ENCODE peak calls at places on chromosomes 7 and 10, in five cellular contexts. One of them, this sample, is unnamed.

GRCh38 chr10:110859947-110860376 is 11.8 kb upstream of the PDCD4 start:
- DNase-seq in stimulated activated CD4-positive, alpha-beta T cell treated with anti-CD3 and anti-CD28 coated beads, Interleukin-15, amount 100 ng/mL, for 1 hour: no peak
- DNase-seq in iPS-NIHi11: no peak
- DNase-seq in astrocyte of the cerebellum: peak; percentile 69
- DNase-seq in T-helper 2 cell: no peak
- DNase-seq in this sample: no peak

GRCh38 chr10:87867453-87867852 is 4.0 kb downstream of the PTEN start:
- DNase-seq in iPS-NIHi11: no peak
- DNase-seq in astrocyte of the cerebellum: no peak
- DNase-seq in T-helper 2 cell: no peak
- DNase-seq in stimulated activated CD4-positive, alpha-beta T cell treated with anti-CD3 and anti-CD28 coated beads, Interleukin-15, amount 100 ng/mL, for 1 hour: no peak
- DNase-seq in this sample: no peak

GRCh38 chr10:26448706-26449435 is 10.7 kb downstream of the APBB1IP start:
- DNase-seq in T-helper 2 cell: peak; percentile 87
- DNase-seq in iPS-NIHi11: no peak
- DNase-seq in astrocyte of the cerebellum: no peak
- DNase-seq in stimulated activated CD4-positive, alpha-beta T cell treated with anti-CD3 and anti-CD28 coated beads, Interleukin-15, amount 100 ng/mL, for 1 hour: peak; percentile 40
- DNase-seq in this sample: no peak

GRCh38 chr7:39595102-39595620 is 28.2 kb upstream of the RALA start:
- DNase-seq in T-helper 2 cell: no peak
- DNase-seq in iPS-NIHi11: no peak
- DNase-seq in stimulated activated CD4-positive, alpha-beta T cell treated with anti-CD3 and anti-CD28 coated beads, Interleukin-15, amount 100 ng/mL, for 1 hour: no peak
- DNase-seq in astrocyte of the cerebellum: peak; percentile 22
- DNase-seq in this sample: no peak

GRCh38 chr10:132685121-132685891 is 100.6 kb downstream of the NKX6-2 start:
- DNase-seq in stimulated activated CD4-positive, alpha-beta T cell treated with anti-CD3 and anti-CD28 coated beads, Interleukin-15, amount 100 ng/mL, for 1 hour: no peak
- DNase-seq in T-helper 2 cell: no peak
- DNase-seq in iPS-NIHi11: no peak
- DNase-seq in astrocyte of the cerebellum: no peak
- DNase-seq in this sample: peak; percentile 79

GRCh38 chr7:77199008-77199966 is at the start of gene FGL2:
- DNase-seq in iPS-NIHi11: peak; percentile 47
- DNase-seq in astrocyte of the cerebellum: peak; percentile 34
- DNase-seq in stimulated activated CD4-positive, alpha-beta T cell treated with anti-CD3 and anti-CD28 coated beads, Interleukin-15, amount 100 ng/mL, for 1 hour: no peak
- DNase-seq in T-helper 2 cell: peak; percentile 9
- DNase-seq in this sample: peak; percentile 71

GRCh38 chr10:74643586-74643956 is 182.8 kb upstream of the KAT6B start:
- DNase-seq in iPS-NIHi11: no peak
- DNase-seq in stimulated activated CD4-positive, alpha-beta T cell treated with anti-CD3 and anti-CD28 coated beads, Interleukin-15, amount 100 ng/mL, for 1 hour: no peak
- DNase-seq in T-helper 2 cell: no peak
- DNase-seq in astrocyte of the cerebellum: no peak
- DNase-seq in this sample: no peak

GRCh38 chr7:92875719-92876118 is 39.3 kb upstream of the CDK6 start:
- DNase-seq in T-helper 2 cell: no peak
- DNase-seq in astrocyte of the cerebellum: no peak
- DNase-seq in iPS-NIHi11: no peak
- DNase-seq in stimulated activated CD4-positive, alpha-beta T cell treated with anti-CD3 and anti-CD28 coated beads, Interleukin-15, amount 100 ng/mL, for 1 hour: no peak
- DNase-seq in this sample: no peak

GRCh38 chr10:108785011-108785410 is 1138.3 kb downstream of the XPNPEP1 start:
- DNase-seq in stimulated activated CD4-positive, alpha-beta T cell treated with anti-CD3 and anti-CD28 coated beads, Interleukin-15, amount 100 ng/mL, for 1 hour: no peak
- DNase-seq in T-helper 2 cell: no peak
- DNase-seq in iPS-NIHi11: no peak
- DNase-seq in astrocyte of the cerebellum: no peak
- DNase-seq in this sample: no peak

GRCh38 chr10:131024259-131025131 is 287.0 kb downstream of the TCERG1L start:
- DNase-seq in T-helper 2 cell: no peak
- DNase-seq in stimulated activated CD4-positive, alpha-beta T cell treated with anti-CD3 and anti-CD28 coated beads, Interleukin-15, amount 100 ng/mL, for 1 hour: no peak
- DNase-seq in astrocyte of the cerebellum: no peak
- DNase-seq in iPS-NIHi11: no peak
- DNase-seq in this sample: peak; percentile 39

GRCh38 chr10:122310311-122311050 is 39.4 kb downstream of the BTBD16 start:
- DNase-seq in stimulated activated CD4-positive, alpha-beta T cell treated with anti-CD3 and anti-CD28 coated beads, Interleukin-15, amount 100 ng/mL, for 1 hour: no peak
- DNase-seq in iPS-NIHi11: no peak
- DNase-seq in astrocyte of the cerebellum: no peak
- DNase-seq in T-helper 2 cell: no peak
- DNase-seq in this sample: no peak

GRCh38 chr10:6565588-6565987 is 14.5 kb downstream of the PRKCQ start:
- DNase-seq in astrocyte of the cerebellum: no peak
- DNase-seq in stimulated activated CD4-positive, alpha-beta T cell treated with anti-CD3 and anti-CD28 coated beads, Interleukin-15, amount 100 ng/mL, for 1 hour: no peak
- DNase-seq in T-helper 2 cell: no peak
- DNase-seq in iPS-NIHi11: no peak
- DNase-seq in this sample: no peak

GRCh38 chr7:134907000-134907399 is 79.3 kb upstream of the AGBL3 start:
- DNase-seq in astrocyte of the cerebellum: no peak
- DNase-seq in T-helper 2 cell: no peak
- DNase-seq in iPS-NIHi11: no peak
- DNase-seq in stimulated activated CD4-positive, alpha-beta T cell treated with anti-CD3 and anti-CD28 coated beads, Interleukin-15, amount 100 ng/mL, for 1 hour: no peak
- DNase-seq in this sample: no peak

GRCh38 chr10:63611078-63611477 is 89.9 kb downstream of the REEP3 start:
- DNase-seq in iPS-NIHi11: no peak
- DNase-seq in stimulated activated CD4-positive, alpha-beta T cell treated with anti-CD3 and anti-CD28 coated beads, Interleukin-15, amount 100 ng/mL, for 1 hour: no peak
- DNase-seq in T-helper 2 cell: no peak
- DNase-seq in astrocyte of the cerebellum: no peak
- DNase-seq in this sample: no peak

GRCh38 chr7:28298870-28299484 is 113.3 kb upstream of the CREB5 start:
- DNase-seq in stimulated activated CD4-positive, alpha-beta T cell treated with anti-CD3 and anti-CD28 coated beads, Interleukin-15, amount 100 ng/mL, for 1 hour: no peak
- DNase-seq in astrocyte of the cerebellum: peak; percentile 31
- DNase-seq in T-helper 2 cell: no peak
- DNase-seq in iPS-NIHi11: peak; percentile 66
- DNase-seq in this sample: no peak

GRCh38 chr10:6065845-6066244 is 3.7 kb upstream of the IL2RA start:
- DNase-seq in iPS-NIHi11: no peak
- DNase-seq in T-helper 2 cell: no peak
- DNase-seq in astrocyte of the cerebellum: no peak
- DNase-seq in stimulated activated CD4-positive, alpha-beta T cell treated with anti-CD3 and anti-CD28 coated beads, Interleukin-15, amount 100 ng/mL, for 1 hour: no peak
- DNase-seq in this sample: no peak

GRCh38 chr10:86461963-86462804 is 59.4 kb downstream of the WAPL start:
- DNase-seq in stimulated activated CD4-positive, alpha-beta T cell treated with anti-CD3 and anti-CD28 coated beads, Interleukin-15, amount 100 ng/mL, for 1 hour: no peak
- DNase-seq in T-helper 2 cell: no peak
- DNase-seq in astrocyte of the cerebellum: no peak
- DNase-seq in iPS-NIHi11: peak; percentile 37
- DNase-seq in this sample: no peak

GRCh38 chr10:10869592-10869991 is 148.1 kb upstream of the CELF2 start:
- DNase-seq in stimulated activated CD4-positive, alpha-beta T cell treated with anti-CD3 and anti-CD28 coated beads, Interleukin-15, amount 100 ng/mL, for 1 hour: no peak
- DNase-seq in astrocyte of the cerebellum: peak; percentile 24
- DNase-seq in T-helper 2 cell: no peak
- DNase-seq in iPS-NIHi11: no peak
- DNase-seq in this sample: no peak

GRCh38 chr10:61547297-61547696 is 94.1 kb upstream of the TMEM26 start:
- DNase-seq in astrocyte of the cerebellum: no peak
- DNase-seq in iPS-NIHi11: no peak
- DNase-seq in T-helper 2 cell: no peak
- DNase-seq in stimulated activated CD4-positive, alpha-beta T cell treated with anti-CD3 and anti-CD28 coated beads, Interleukin-15, amount 100 ng/mL, for 1 hour: no peak
- DNase-seq in this sample: no peak